ENCODE peak calls at places on chromosome X, in six cellular contexts. One of them, this sample, is unnamed.

GRCh38 chrX:149208285-149208684 is 296.8 kb downstream of the IDS start:
- DNase-seq in endothelial cell of umbilical vein: no peak
- DNase-seq in HepG2: no peak
- DNase-seq in WTC11: no peak
- DNase-seq in K562: no peak
- DNase-seq in A549: no peak
- DNase-seq in this sample: no peak

GRCh38 chrX:41334866-41335589 is 1.1 kb downstream of the DDX3X start:
- DNase-seq in endothelial cell of umbilical vein: peak; percentile 43
- DNase-seq in HepG2: no peak
- DNase-seq in WTC11: peak; percentile 29
- DNase-seq in K562: peak; percentile 41
- DNase-seq in A549: peak; percentile 33
- DNase-seq in this sample: no peak

GRCh38 chrX:43349363-43349762 is 306.7 kb upstream of the MAOA start:
- DNase-seq in K562: peak; percentile 20
- DNase-seq in WTC11: peak; percentile 30
- DNase-seq in HepG2: peak; percentile 44
- DNase-seq in A549: peak; percentile 1
- DNase-seq in endothelial cell of umbilical vein: peak; percentile 30
- DNase-seq in this sample: no peak

GRCh38 chrX:135463937-135464336 is 42.2 kb downstream of the SMIM10L2A start:
- DNase-seq in A549: no peak
- DNase-seq in endothelial cell of umbilical vein: peak; percentile 1
- DNase-seq in K562: no peak
- DNase-seq in HepG2: peak; percentile 0
- DNase-seq in WTC11: no peak
- DNase-seq in this sample: no peak

GRCh38 chrX:1248381-1249061 is 20.1 kb upstream of the CSF2RA start:
- DNase-seq in HepG2: peak; percentile 7
- DNase-seq in WTC11: peak; percentile 85
- DNase-seq in A549: no peak
- DNase-seq in endothelial cell of umbilical vein: no peak
- DNase-seq in K562: no peak
- DNase-seq in this sample: peak; percentile 81

GRCh38 chrX:29090811-29091210 is 503.6 kb downstream of the IL1RAPL1 start:
- DNase-seq in endothelial cell of umbilical vein: peak; percentile 26
- DNase-seq in WTC11: no peak
- DNase-seq in K562: no peak
- DNase-seq in A549: no peak
- DNase-seq in HepG2: no peak
- DNase-seq in this sample: no peak

GRCh38 chrX:150365953-150366911 is 3.1 kb downstream of the MAMLD1 start:
- DNase-seq in HepG2: no peak
- DNase-seq in A549: no peak
- DNase-seq in endothelial cell of umbilical vein: peak; percentile 56
- DNase-seq in K562: peak; percentile 24
- DNase-seq in WTC11: peak; percentile 41
- DNase-seq in this sample: peak; percentile 51

GRCh38 chrX:20361890-20362262 is 95.2 kb upstream of the RPS6KA3 start:
- DNase-seq in HepG2: peak; percentile 72
- DNase-seq in K562: no peak
- DNase-seq in A549: peak; percentile 52
- DNase-seq in endothelial cell of umbilical vein: no peak
- DNase-seq in WTC11: no peak
- DNase-seq in this sample: no peak

GRCh38 chrX:95427389-95427788 is 1257.3 kb upstream of the DIAPH2 start:
- DNase-seq in WTC11: no peak
- DNase-seq in A549: no peak
- DNase-seq in HepG2: no peak
- DNase-seq in endothelial cell of umbilical vein: no peak
- DNase-seq in K562: no peak
- DNase-seq in this sample: no peak

GRCh38 chrX:8044861-8045434 is 117.7 kb upstream of the PNPLA4 start:
- DNase-seq in HepG2: no peak
- DNase-seq in WTC11: no peak
- DNase-seq in A549: no peak
- DNase-seq in K562: no peak
- DNase-seq in endothelial cell of umbilical vein: no peak
- DNase-seq in this sample: no peak

GRCh38 chrX:154419688-154420401 is 8.5 kb downstream of the TAFAZZIN start:
- DNase-seq in HepG2: no peak
- DNase-seq in endothelial cell of umbilical vein: no peak
- DNase-seq in A549: no peak
- DNase-seq in K562: no peak
- DNase-seq in WTC11: no peak
- DNase-seq in this sample: no peak

GRCh38 chrX:46788902-46789301 is 30.0 kb upstream of the SLC9A7 start:
- DNase-seq in HepG2: no peak
- DNase-seq in K562: no peak
- DNase-seq in A549: no peak
- DNase-seq in WTC11: no peak
- DNase-seq in endothelial cell of umbilical vein: no peak
- DNase-seq in this sample: no peak

GRCh38 chrX:102029026-102029425 is 96.5 kb upstream of the TCEAL2 start:
- DNase-seq in HepG2: no peak
- DNase-seq in K562: no peak
- DNase-seq in A549: no peak
- DNase-seq in endothelial cell of umbilical vein: no peak
- DNase-seq in WTC11: no peak
- DNase-seq in this sample: no peak

GRCh38 chrX:96576358-96576757 is 108.3 kb upstream of the DIAPH2 start:
- DNase-seq in HepG2: no peak
- DNase-seq in K562: no peak
- DNase-seq in endothelial cell of umbilical vein: peak; percentile 62
- DNase-seq in A549: no peak
- DNase-seq in WTC11: no peak
- DNase-seq in this sample: no peak

GRCh38 chrX:12950851-12951589 is 23.9 kb upstream of the TMSB4X start:
- DNase-seq in WTC11: peak; percentile 71
- DNase-seq in K562: peak; percentile 70
- DNase-seq in A549: peak; percentile 78
- DNase-seq in HepG2: peak; percentile 26
- DNase-seq in endothelial cell of umbilical vein: no peak
- DNase-seq in this sample: no peak

GRCh38 chrX:38627683-38628082 is 66.3 kb downstream of the TSPAN7 start:
- DNase-seq in HepG2: peak; percentile 45
- DNase-seq in A549: no peak
- DNase-seq in endothelial cell of umbilical vein: peak; percentile 29
- DNase-seq in K562: peak; percentile 51
- DNase-seq in WTC11: peak; percentile 19
- DNase-seq in this sample: peak; percentile 5

GRCh38 chrX:40971736-40972135 is 113.5 kb upstream of the USP9X start:
- DNase-seq in A549: no peak
- DNase-seq in K562: no peak
- DNase-seq in WTC11: no peak
- DNase-seq in endothelial cell of umbilical vein: no peak
- DNase-seq in HepG2: no peak
- DNase-seq in this sample: no peak

GRCh38 chrX:3204606-3205005 is 141.8 kb downstream of the MXRA5 start:
- DNase-seq in HepG2: no peak
- DNase-seq in endothelial cell of umbilical vein: no peak
- DNase-seq in WTC11: no peak
- DNase-seq in A549: no peak
- DNase-seq in K562: no peak
- DNase-seq in this sample: no peak

GRCh38 chrX:55731826-55732225 is 14.3 kb downstream of the RRAGB start:
- DNase-seq in HepG2: no peak
- DNase-seq in K562: no peak
- DNase-seq in endothelial cell of umbilical vein: no peak
- DNase-seq in WTC11: no peak
- DNase-seq in A549: no peak
- DNase-seq in this sample: no peak

GRCh38 chrX:31483336-31483735 is 411.5 kb upstream of the FTHL17 start:
- DNase-seq in K562: no peak
- DNase-seq in WTC11: no peak
- DNase-seq in endothelial cell of umbilical vein: peak; percentile 77
- DNase-seq in HepG2: no peak
- DNase-seq in A549: no peak
- DNase-seq in this sample: no peak

GRCh38 chrX:115229337-115229991 is 4.4 kb downstream of the LRCH2 start:
- DNase-seq in K562: no peak
- DNase-seq in HepG2: no peak
- DNase-seq in WTC11: no peak
- DNase-seq in A549: no peak
- DNase-seq in endothelial cell of umbilical vein: peak; percentile 88
- DNase-seq in this sample: no peak

GRCh38 chrX:31423575-31424284 is 351.9 kb upstream of the FTHL17 start:
- DNase-seq in A549: peak; percentile 1
- DNase-seq in endothelial cell of umbilical vein: peak; percentile 44
- DNase-seq in K562: peak; percentile 7
- DNase-seq in HepG2: peak; percentile 15
- DNase-seq in WTC11: peak; percentile 23
- DNase-seq in this sample: peak; percentile 5

GRCh38 chrX:128805236-128805635 is 718.1 kb downstream of the SMARCA1 start:
- DNase-seq in K562: no peak
- DNase-seq in A549: no peak
- DNase-seq in endothelial cell of umbilical vein: no peak
- DNase-seq in WTC11: no peak
- DNase-seq in HepG2: no peak
- DNase-seq in this sample: no peak

GRCh38 chrX:128804828-128805227 is 718.5 kb downstream of the SMARCA1 start:
- DNase-seq in WTC11: no peak
- DNase-seq in HepG2: no peak
- DNase-seq in K562: no peak
- DNase-seq in A549: no peak
- DNase-seq in endothelial cell of umbilical vein: no peak
- DNase-seq in this sample: no peak

DNA sequence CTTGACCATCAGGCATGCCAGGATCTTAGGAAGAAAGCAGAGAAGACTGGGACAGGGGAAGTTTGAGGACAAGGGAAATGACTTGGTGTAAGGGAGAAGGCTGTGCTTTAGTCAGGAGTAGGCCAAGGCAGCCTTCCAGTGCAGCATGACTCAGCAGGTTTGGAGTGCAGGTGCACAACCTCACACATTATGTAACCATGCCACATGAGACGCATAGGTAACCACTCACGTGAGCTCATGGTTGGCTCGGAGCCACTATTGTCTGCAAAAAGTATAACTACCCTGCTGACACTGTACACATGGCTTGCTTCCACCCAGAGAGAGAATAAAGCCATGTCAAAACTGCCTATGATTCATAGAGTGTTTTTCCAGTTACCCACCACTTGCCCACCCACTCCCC is 715.9 kb downstream of the SMARCA1 start:
- DNase-seq in K562: no peak
- DNase-seq in endothelial cell of umbilical vein: no peak
- DNase-seq in WTC11: no peak
- DNase-seq in HepG2: no peak
- DNase-seq in A549: no peak
- DNase-seq in this sample: no peak
- TF ChIP-seq JUN in K562: no peak
- TF ChIP-seq JUN in endothelial cell of umbilical vein: no peak
- TF ChIP-seq JUN in WTC11: no peak
- TF ChIP-seq JUN in HepG2: no peak
- TF ChIP-seq JUN in A549: no peak
- TF ChIP-seq JUN in this sample: no peak

GRCh38 chrX:11687157-11687556 is 21.4 kb upstream of the ARHGAP6 start:
- DNase-seq in K562: no peak
- DNase-seq in HepG2: no peak
- DNase-seq in endothelial cell of umbilical vein: no peak
- DNase-seq in WTC11: no peak
- DNase-seq in A549: no peak
- DNase-seq in this sample: no peak
- TF ChIP-seq JUN in K562: no peak
- TF ChIP-seq JUN in HepG2: no peak
- TF ChIP-seq JUN in endothelial cell of umbilical vein: no peak
- TF ChIP-seq JUN in WTC11: no peak
- TF ChIP-seq JUN in A549: no peak
- TF ChIP-seq JUN in this sample: no peak

DNA sequence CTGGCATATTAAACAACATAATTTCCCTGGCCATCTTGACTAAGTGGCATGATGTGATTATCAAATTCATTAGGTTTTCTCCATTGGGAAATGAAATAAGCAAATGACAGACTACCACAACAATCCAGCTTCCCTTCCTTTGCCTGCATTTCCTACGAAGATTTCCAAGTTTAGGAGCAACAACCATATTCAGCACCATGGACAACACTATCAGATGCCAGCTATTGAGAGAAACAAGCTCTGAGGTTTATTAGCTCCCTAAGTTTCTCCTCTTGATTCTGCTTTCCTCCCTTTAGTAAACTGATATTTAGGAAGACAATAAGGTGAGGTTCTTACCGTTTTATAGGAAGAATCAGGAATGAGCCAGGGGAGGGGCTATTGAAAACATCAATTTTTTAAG is 36.2 kb downstream of the DCX start:
- DNase-seq in K562: no peak
- DNase-seq in HepG2: no peak
- DNase-seq in endothelial cell of umbilical vein: no peak
- DNase-seq in A549: no peak
- DNase-seq in WTC11: no peak
- DNase-seq in this sample: no peak
- TF ChIP-seq JUN in K562: no peak
- TF ChIP-seq JUN in HepG2: no peak
- TF ChIP-seq JUN in endothelial cell of umbilical vein: no peak
- TF ChIP-seq JUN in A549: no peak
- TF ChIP-seq JUN in WTC11: no peak
- TF ChIP-seq JUN in this sample: no peak

DNA sequence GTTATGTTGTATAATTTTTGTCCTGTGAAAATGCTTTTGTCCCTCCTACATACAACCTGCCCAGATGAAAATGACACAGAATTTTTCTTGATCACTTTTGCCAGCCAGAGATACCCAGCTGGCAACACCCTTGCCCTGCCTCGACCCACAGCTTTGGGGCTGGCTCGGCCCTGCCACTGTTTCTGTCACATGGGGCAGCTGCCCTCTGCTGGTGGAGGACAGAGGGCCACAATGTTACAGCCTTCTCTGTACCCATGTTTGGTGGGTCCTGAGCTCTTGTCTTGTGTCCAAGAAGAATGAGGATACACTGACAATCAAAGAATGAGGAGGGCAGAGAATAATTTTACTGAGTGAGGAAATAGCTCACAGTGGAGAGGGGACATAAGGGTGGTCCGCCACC is 31.1 kb downstream of the BMP15 start:
- DNase-seq in HepG2: no peak
- DNase-seq in WTC11: peak; percentile 17
- DNase-seq in endothelial cell of umbilical vein: no peak
- DNase-seq in K562: no peak
- DNase-seq in A549: no peak
- DNase-seq in this sample: no peak
- TF ChIP-seq JUN in HepG2: no peak
- TF ChIP-seq JUN in WTC11: no peak
- TF ChIP-seq JUN in endothelial cell of umbilical vein: no peak
- TF ChIP-seq JUN in K562: no peak
- TF ChIP-seq JUN in A549: no peak
- TF ChIP-seq JUN in this sample: no peak

This sample was measured in H1.